ENCODE peak calls at places on chromosomes 6 and 20, in four cellular contexts. P, K, R and J are unnamed samples.

GRCh38 chr20:58131111-58131510 is 97.3 kb downstream of the ANKRD60 start:
- DNase-seq in P (peak; percentile 61), K (peak; percentile 31), R (no peak), J (no peak)

GRCh38 chr6:52124126-52125121 is 37.0 kb upstream of the PKHD1 start:
- DNase-seq in P (no peak), K (no peak), R (no peak), J (no peak)

GRCh38 chr6:29531668-29532067 is 27.9 kb downstream of the UBD start:
- DNase-seq in P (no peak), K (no peak), R (no peak), J (no peak)

GRCh38 chr6:70398783-70399730 is 14.3 kb upstream of the FAM135A start:
- DNase-seq in P (no peak), K (no peak), R (no peak), J (no peak)

GRCh38 chr20:13868331-13868730 is 83.5 kb downstream of the NDUFAF5 start:
- DNase-seq in P (no peak), K (no peak), R (no peak), J (no peak)

GRCh38 chr6:113401231-113401630 is 455.9 kb upstream of the MARCKS start:
- DNase-seq in P (no peak), K (no peak), R (no peak), J (no peak)

GRCh38 chr6:110653381-110653780 is 161.9 kb downstream of the CDK19 start:
- DNase-seq in P (no peak), K (no peak), R (no peak), J (no peak)

GRCh38 chr20:642398-643174 is 10.4 kb downstream of the SRXN1 start:
- DNase-seq in P (no peak), K (peak; percentile 31), R (no peak), J (no peak)